ENCODE peak calls at places on chromosomes 2 and 18, in eight cellular contexts. Y is A172; O is CD8-positive, alpha-beta memory T cell; B is stimulated activated CD8-positive, alpha-beta memory T cell treated with anti-CD3 and anti-CD28 coated beads, Interleukin-15, amount 100 ng/mL, for 4 hours; Q is fibroblast of villous mesenchyme; J is T-helper 1 cell; H is transverse colon; S is anterior cingulate cortex. P is an unnamed sample.

GRCh38 chr2:195214072-195214471 is 443.0 kb upstream of the SLC39A10 start:
- DNase-seq in Y (no peak), O (no peak), B (no peak), Q (no peak), J (no peak), H (no peak), S (no peak), P (no peak)

GRCh38 chr2:193462411-193462810 is 1267.7 kb upstream of the TMEFF2 start:
- DNase-seq in Y (no peak), O (no peak), B (no peak), Q (no peak), J (no peak), H (no peak), S (no peak), P (no peak)

GRCh38 chr2:150282821-150283309 is 204.6 kb downstream of the RND3 start:
- DNase-seq in Y (no peak), O (no peak), B (no peak), Q (peak; percentile 60), J (no peak), H (no peak), S (no peak), P (peak; percentile 48)

GRCh38 chr2:163734911-163735691 is 707 bp downstream of the FIGN start:
- DNase-seq in Y (peak; percentile 10), O (no peak), B (no peak), Q (peak; percentile 24), J (no peak), H (no peak), S (no peak), P (peak; percentile 33)

GRCh38 chr2:38432827-38433606 is 55.9 kb upstream of the ATL2 start:
- DNase-seq in Y (no peak), O (no peak), B (no peak), Q (peak; percentile 27), J (no peak), H (no peak), S (no peak), P (peak; percentile 25)

GRCh38 chr2:19488009-19488691 is 129.7 kb upstream of the OSR1 start:
- DNase-seq in Y (peak; percentile 76), O (no peak), B (no peak), Q (peak; percentile 35), J (no peak), H (no peak), S (no peak), P (peak; percentile 77)

GRCh38 chr18:59063912-59064311 is 75.8 kb upstream of the SEC11C start:
- DNase-seq in Y (no peak), O (no peak), B (no peak), Q (peak; percentile 63), J (no peak), H (no peak), S (no peak), P (no peak)

GRCh38 chr2:18551169-18551568 is 9.3 kb downstream of the RDH14 start:
- DNase-seq in Y (no peak), O (no peak), B (no peak), Q (no peak), J (no peak), H (no peak), S (no peak), P (no peak)

GRCh38 chr2:58376592-58376991 is 135.5 kb upstream of the FANCL start:
- DNase-seq in Y (peak; percentile 3), O (no peak), B (no peak), Q (no peak), J (no peak), H (no peak), S (no peak), P (no peak)

GRCh38 chr2:186891219-186891621 is 42.2 kb upstream of the ZSWIM2 start:
- DNase-seq in Y (no peak), O (no peak), B (no peak), Q (peak; percentile 45), J (no peak), H (no peak), S (no peak), P (peak; percentile 74)

GRCh38 chr2:147665035-147665434 is 179.8 kb upstream of the ACVR2A start:
- DNase-seq in Y (no peak), O (no peak), B (no peak), Q (no peak), J (no peak), H (no peak), S (no peak), P (peak; percentile 5)

GRCh38 chr18:13548944-13549878 is 177.1 kb downstream of the FAM210A start:
- DNase-seq in Y (no peak), O (no peak), B (no peak), Q (no peak), J (no peak), H (no peak), S (no peak), P (no peak)

GRCh38 chr18:41645600-41646360 is 309.3 kb upstream of the PIK3C3 start:
- DNase-seq in Y (no peak), O (no peak), B (no peak), Q (no peak), J (no peak), H (no peak), S (no peak), P (no peak)

P was measured in amniotic epithelial cell.